ENCODE peak calls at places on chromosome 17, in six cellular contexts. Z, L, V, A, T and U are unnamed samples.

GRCh38 chr17:55086635-55087058 is 118.1 kb downstream of the STXBP4 start:
- DNase-seq in Z (peak), L (no peak), V (no peak), A (no peak), T (peak), U (peak)

GRCh38 chr17:50993544-50993943 is 127.1 kb downstream of the SPAG9 start:
- DNase-seq in Z (no peak), L (no peak), V (no peak), A (no peak), T (peak), U (no peak)

GRCh38 chr17:57747221-57748017 is 2.3 kb upstream of the CCDC182 start:
- DNase-seq in Z (peak), L (no peak), V (peak), A (peak), T (peak), U (peak)

GRCh38 chr17:4852504-4853075 is 19.4 kb downstream of the MINK1 start:
- DNase-seq in Z (peak), L (no peak), V (no peak), A (no peak), T (peak), U (peak)

GRCh38 chr17:28970879-28971278 is 19.6 kb upstream of the PHF12 start:
- DNase-seq in Z (no peak), L (no peak), V (no peak), A (no peak), T (no peak), U (no peak)

GRCh38 chr17:29495011-29495410 is 71.8 kb downstream of the ABHD15 start:
- DNase-seq in Z (peak), L (no peak), V (no peak), A (no peak), T (peak), U (peak)

GRCh38 chr17:43171761-43172487 is 910 bp downstream of the NBR1 start:
- DNase-seq in Z (peak), L (no peak), V (peak), A (no peak), T (peak), U (peak)

GRCh38 chr17:42405963-42406495 is 17.0 kb downstream of the CAVIN1 start:
- DNase-seq in Z (peak), L (no peak), V (peak), A (peak), T (peak), U (peak)

GRCh38 chr17:63702223-63702577 is 2.3 kb upstream of the LIMD2 start:
- DNase-seq in Z (no peak), L (no peak), V (no peak), A (peak), T (no peak), U (no peak)

GRCh38 chr17:50346313-50347086 is 574 bp downstream of the XYLT2 start:
- DNase-seq in Z (no peak), L (no peak), V (peak), A (no peak), T (peak), U (no peak)

GRCh38 chr17:49946964-49947584 is 21.9 kb upstream of the DLX4 start:
- DNase-seq in Z (no peak), L (no peak), V (no peak), A (no peak), T (no peak), U (no peak)

GRCh38 chr17:78992542-78993212 is 13.0 kb upstream of the LGALS3BP start:
- DNase-seq in Z (no peak), L (no peak), V (no peak), A (no peak), T (no peak), U (no peak)

GRCh38 chr17:40022961-40023541 is 7.8 kb downstream of the CSF3 start:
- DNase-seq in Z (no peak), L (no peak), V (no peak), A (no peak), T (no peak), U (no peak)

GRCh38 chr17:55005520-55005919 is 37.0 kb downstream of the STXBP4 start:
- DNase-seq in Z (peak), L (no peak), V (peak), A (no peak), T (peak), U (no peak)

GRCh38 chr17:77266891-77267341 is 126.1 kb downstream of the SEC14L1 start:
- DNase-seq in Z (peak), L (no peak), V (peak), A (no peak), T (no peak), U (no peak)

GRCh38 chr17:44354582-44355309 is 8.9 kb downstream of the FAM171A2 start:
- DNase-seq in Z (no peak), L (no peak), V (peak), A (peak), T (no peak), U (no peak)

GRCh38 chr17:64777413-64778101 is 115.5 kb upstream of the SMURF2 start:
- DNase-seq in Z (no peak), L (no peak), V (peak), A (no peak), T (no peak), U (no peak)

GRCh38 chr17:44205962-44206824 is 6.5 kb upstream of the ATXN7L3 start:
- DNase-seq in Z (no peak), L (no peak), V (peak), A (no peak), T (no peak), U (no peak)

GRCh38 chr17:39325528-39326240 is 75.7 kb downstream of the FBXL20 start:
- DNase-seq in Z (no peak), L (no peak), V (no peak), A (no peak), T (no peak), U (no peak)

GRCh38 chr17:75652934-75653549 is 13.9 kb downstream of the RECQL5 start:
- DNase-seq in Z (peak), L (no peak), V (peak), A (peak), T (no peak), U (no peak)

GRCh38 chr17:34637548-34638525 is 58.5 kb downstream of the TMEM132E start:
- DNase-seq in Z (peak), L (no peak), V (peak), A (peak), T (peak), U (peak)

GRCh38 chr17:7557825-7558543 is 566 bp upstream of the TNFSF13 start:
- DNase-seq in Z (peak), L (no peak), V (peak), A (no peak), T (peak), U (no peak)

GRCh38 chr17:19975601-19976000 is 2.0 kb downstream of the AKAP10 start:
- DNase-seq in Z (no peak), L (no peak), V (no peak), A (no peak), T (no peak), U (no peak)

GRCh38 chr17:6061290-6061689 is 8.9 kb upstream of the WSCD1 start:
- DNase-seq in Z (peak), L (peak), V (no peak), A (no peak), T (peak), U (peak)

GRCh38 chr17:10156579-10157488 is 41.6 kb downstream of the GAS7 start:
- DNase-seq in Z (no peak), L (no peak), V (no peak), A (no peak), T (no peak), U (no peak)

GRCh38 chr17:27764589-27764988 is 35.7 kb downstream of the NOS2 start:
- DNase-seq in Z (no peak), L (no peak), V (no peak), A (no peak), T (no peak), U (no peak)

GRCh38 chr17:36778458-36778857 is 158.8 kb upstream of the LHX1 start:
- DNase-seq in Z (no peak), L (no peak), V (no peak), A (no peak), T (no peak), U (no peak)

GRCh38 chr17:77286641-77287431 is 146.1 kb downstream of the SEC14L1 start:
- DNase-seq in Z (peak), L (no peak), V (no peak), A (no peak), T (peak), U (peak)

DNA sequence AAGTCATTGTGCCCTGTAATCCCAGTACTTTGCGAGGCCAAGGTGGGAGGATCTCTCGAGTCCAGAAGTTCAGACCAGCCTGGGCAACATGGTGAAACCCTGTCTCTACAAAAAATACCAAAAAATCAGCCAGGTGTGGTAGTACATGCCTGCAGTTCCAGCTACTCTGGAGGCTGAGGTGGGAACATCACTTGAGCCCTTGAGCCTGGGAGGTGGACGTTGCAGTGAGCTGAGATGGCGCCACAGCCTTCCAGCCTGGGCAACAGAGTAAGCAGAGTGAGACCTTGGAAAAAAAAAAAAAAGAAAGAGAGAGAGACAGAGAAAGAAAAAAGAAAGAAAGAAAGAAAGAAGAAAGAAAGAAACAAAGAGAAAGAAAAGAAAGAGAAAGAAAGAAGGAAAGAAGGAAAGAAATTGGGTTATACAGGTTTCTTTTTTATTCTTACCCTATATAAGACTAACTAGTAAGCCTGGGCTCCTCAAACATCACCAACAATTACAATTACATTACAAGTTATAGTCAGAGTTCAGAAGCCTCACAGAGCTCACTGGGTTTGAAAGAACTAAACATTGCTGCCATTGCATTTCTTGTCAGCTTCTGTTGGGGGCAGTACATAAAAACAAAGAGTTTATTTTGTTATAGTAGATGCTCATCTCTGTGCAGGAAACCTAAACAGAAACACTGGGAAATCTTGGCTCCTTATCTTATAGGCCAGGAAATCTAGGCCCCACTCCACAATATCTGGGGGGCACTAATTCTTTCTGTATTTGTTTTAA is 6.7 kb upstream of the ABCA9 start:
- DNase-seq in Z (no peak), L (no peak), V (peak), A (no peak), T (no peak), U (no peak)
- TF ChIP-seq CTCF in Z (no peak), L (no peak), V (no peak), A (no peak), T (no peak), U (no peak)

DNA sequence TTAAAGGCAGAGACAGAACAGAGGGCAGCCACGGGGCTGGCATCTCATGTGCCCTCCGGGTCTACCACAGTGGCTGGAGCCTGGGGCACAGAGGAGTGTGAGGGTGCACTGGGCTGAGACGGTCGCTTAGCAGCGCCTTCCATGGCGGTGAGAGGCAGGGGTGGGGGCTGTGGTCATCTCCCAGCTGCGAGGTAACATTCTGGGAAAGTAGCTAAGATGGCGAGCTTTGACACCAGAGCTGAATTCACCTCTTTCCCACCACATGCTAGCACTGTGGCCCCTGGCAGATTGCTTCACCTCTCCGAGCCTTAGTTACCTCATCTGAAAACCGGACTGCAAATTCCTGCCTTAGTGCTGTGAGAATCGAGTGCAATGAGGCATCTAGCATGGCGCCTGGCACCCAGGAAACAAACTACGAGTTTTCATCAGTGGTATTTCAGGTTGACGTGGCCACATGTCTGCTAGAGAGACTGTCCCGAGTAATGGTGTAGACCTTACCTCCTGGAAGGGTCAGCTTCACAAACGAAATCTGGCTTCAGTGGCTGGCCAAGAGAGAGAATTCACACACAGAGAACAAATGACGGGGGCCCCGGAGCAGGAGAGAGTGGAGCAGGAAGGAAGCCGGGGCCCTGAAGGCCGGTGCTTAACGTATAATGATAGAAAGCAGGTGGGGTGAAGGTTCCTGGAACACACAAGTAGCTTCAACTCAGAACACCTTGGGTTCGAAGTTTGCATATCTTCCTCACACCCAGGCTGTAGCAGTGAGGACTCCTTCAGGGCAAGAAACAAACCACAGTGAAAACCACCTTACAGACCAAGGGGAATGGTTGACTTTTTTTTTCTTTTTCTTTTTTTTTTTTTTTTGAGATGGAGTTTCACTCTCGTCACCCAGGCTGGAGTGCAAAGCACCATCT is 63.9 kb upstream of the RPH3AL start:
- DNase-seq in Z (no peak), L (no peak), V (no peak), A (peak), T (no peak), U (no peak)
- TF ChIP-seq CTCF in Z (no peak), L (no peak), V (no peak), A (no peak), T (no peak), U (no peak)

DNA sequence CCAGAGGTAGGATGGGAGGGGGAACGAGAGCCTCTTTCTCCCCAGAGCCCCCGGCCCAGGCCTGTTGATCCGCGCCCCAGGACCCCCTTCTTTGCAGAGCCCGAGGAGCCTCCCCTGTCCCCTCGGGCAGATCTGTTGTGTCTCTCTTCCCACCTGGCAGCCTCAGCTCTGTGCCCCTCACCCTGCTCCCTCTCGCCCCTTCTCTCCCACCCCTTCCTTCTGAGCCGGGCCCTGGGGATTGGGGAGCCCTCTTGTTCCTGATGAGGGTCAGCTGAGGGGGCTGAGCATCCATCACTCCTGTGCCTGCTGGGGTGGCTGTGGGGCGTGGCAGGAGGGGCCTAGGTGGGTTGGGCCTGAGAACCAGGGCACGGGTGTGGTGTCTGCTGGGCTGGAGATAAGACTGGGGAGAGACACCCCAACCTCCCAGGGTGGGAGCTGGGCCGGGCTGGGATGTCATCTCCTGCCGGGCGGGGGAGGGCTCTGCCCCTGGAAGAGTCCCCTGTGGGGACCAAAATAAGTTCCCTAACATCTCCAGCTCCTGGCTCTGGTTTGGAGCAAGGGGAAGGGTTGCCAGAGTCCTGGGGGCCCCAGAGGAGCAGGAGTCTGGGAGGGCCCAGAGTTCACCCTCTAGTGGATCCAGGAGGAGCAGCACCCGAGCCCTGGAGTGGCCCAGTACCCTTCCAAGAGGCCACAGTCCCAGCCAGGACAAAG is 65.4 kb downstream of the MRC2 start:
- DNase-seq in Z (no peak), L (no peak), V (peak), A (no peak), T (no peak), U (no peak)
- TF ChIP-seq CTCF in Z (peak), L (peak), V (peak), A (no peak), T (peak), U (peak)

GRCh38 chr17:3012926-3013581 is 50.4 kb downstream of the OR1D5 start:
- DNase-seq in Z (peak), L (no peak), V (peak), A (peak), T (peak), U (peak)
- TF ChIP-seq CTCF in Z (peak), L (peak), V (peak), A (peak), T (peak), U (peak)

DNA sequence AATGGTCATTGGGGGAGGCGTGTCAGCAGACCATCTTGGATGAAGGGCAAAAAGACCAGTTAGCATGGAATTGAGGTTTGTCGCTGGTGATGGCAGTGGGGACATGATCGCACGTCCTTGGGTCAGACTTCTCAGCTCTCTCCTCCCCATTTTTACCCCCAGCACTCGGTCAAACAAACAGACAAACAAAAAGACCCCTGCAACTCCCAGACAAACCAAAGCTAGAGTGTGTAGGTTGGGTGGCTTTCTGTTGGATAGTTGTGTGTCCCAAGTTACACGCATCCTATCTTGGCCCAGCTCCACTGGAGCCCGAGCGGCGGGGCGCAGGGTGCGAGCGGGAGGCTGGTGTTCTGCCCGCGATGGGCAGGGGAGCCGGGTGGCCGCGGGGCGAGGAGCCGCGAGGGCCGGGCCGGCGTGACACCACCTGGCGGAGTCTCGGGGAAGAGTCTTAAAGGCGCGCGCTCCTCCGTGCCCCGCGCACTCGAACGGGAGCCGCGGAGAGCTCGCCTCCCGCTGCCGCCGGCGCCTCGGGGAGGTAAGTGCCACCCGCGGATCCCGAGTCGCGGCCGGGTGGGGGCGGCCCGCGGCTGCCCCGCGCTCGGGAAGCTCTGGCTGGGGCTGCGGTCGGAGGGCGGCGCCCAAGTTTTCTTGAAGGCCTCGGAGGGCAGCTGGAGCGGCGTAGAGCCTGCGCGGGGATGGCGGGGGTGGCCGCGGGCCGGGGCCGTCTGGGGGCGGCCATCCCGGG is 18.5 kb upstream of the NTN1 start:
- DNase-seq in Z (no peak), L (no peak), V (peak), A (no peak), T (peak), U (no peak)
- TF ChIP-seq CTCF in Z (no peak), L (peak), V (no peak), A (no peak), T (no peak), U (no peak)

DNA sequence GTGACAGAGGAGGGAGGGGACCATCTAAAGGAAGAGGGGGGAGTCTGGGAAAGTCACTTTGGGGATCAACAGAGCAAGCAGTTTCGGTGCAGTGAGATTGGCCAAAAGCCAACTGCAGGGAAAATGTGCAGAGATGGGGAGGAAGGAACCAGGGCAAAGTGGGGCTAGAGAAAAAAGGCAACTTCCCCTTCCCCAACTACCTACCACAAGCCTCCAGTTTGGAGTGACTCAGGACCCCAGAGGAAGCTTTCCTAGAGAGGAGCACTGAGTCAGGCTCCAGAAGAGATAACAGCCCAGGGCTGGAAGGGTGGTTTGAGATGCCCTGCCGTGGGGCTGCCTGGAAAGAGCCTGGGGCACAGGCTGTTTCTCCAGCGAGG is 6.9 kb upstream of the CD300LD start:
- DNase-seq in Z (no peak), L (no peak), V (no peak), A (no peak), T (no peak), U (no peak)
- TF ChIP-seq CTCF in Z (no peak), L (no peak), V (no peak), A (no peak), T (no peak), U (no peak)

GRCh38 chr17:33292184-33292980 is 713 bp downstream of the ASIC2 start:
- DNase-seq in Z (peak), L (no peak), V (peak), A (no peak), T (peak), U (no peak)
- TF ChIP-seq CTCF in Z (peak), L (peak), V (peak), A (no peak), T (peak), U (no peak)